ENCODE peak calls at places on chromosomes 16 and 17, in six cellular contexts. One of them, this sample, is unnamed.

GRCh38 chr17:32136856-32137255 is 5.4 kb upstream of the RHOT1 start:
- DNase-seq in endodermal cell: no peak
- DNase-seq in heart right ventricle: no peak
- DNase-seq in BE2C: peak
- DNase-seq in fibroblast of the conjunctiva: no peak
- DNase-seq in iPS-NIHi11: no peak
- DNase-seq in this sample: no peak

GRCh38 chr16:14303182-14303618 is 232.1 kb downstream of the MRTFB start:
- DNase-seq in endodermal cell: peak
- DNase-seq in heart right ventricle: no peak
- DNase-seq in BE2C: no peak
- DNase-seq in fibroblast of the conjunctiva: no peak
- DNase-seq in iPS-NIHi11: no peak
- DNase-seq in this sample: no peak

GRCh38 chr17:45302649-45303173 is 14.1 kb downstream of the MAP3K14 start:
- DNase-seq in endodermal cell: no peak
- DNase-seq in heart right ventricle: no peak
- DNase-seq in BE2C: no peak
- DNase-seq in fibroblast of the conjunctiva: no peak
- DNase-seq in iPS-NIHi11: no peak
- DNase-seq in this sample: no peak

GRCh38 chr16:84484579-84485254 is 19.7 kb downstream of the MEAK7 start:
- DNase-seq in endodermal cell: peak
- DNase-seq in heart right ventricle: peak
- DNase-seq in BE2C: peak
- DNase-seq in fibroblast of the conjunctiva: peak
- DNase-seq in iPS-NIHi11: peak
- DNase-seq in this sample: no peak

GRCh38 chr17:77164483-77165030 is 23.8 kb downstream of the SEC14L1 start:
- DNase-seq in endodermal cell: no peak
- DNase-seq in heart right ventricle: no peak
- DNase-seq in BE2C: no peak
- DNase-seq in fibroblast of the conjunctiva: no peak
- DNase-seq in iPS-NIHi11: no peak
- DNase-seq in this sample: no peak

GRCh38 chr16:89000207-89000959 is 23.4 kb upstream of the CBFA2T3 start:
- DNase-seq in endodermal cell: no peak
- DNase-seq in heart right ventricle: no peak
- DNase-seq in BE2C: no peak
- DNase-seq in fibroblast of the conjunctiva: no peak
- DNase-seq in iPS-NIHi11: no peak
- DNase-seq in this sample: no peak

GRCh38 chr16:88640520-88641247 is 2.3 kb downstream of the IL17C start:
- DNase-seq in endodermal cell: no peak
- DNase-seq in heart right ventricle: no peak
- DNase-seq in BE2C: no peak
- DNase-seq in fibroblast of the conjunctiva: no peak
- DNase-seq in iPS-NIHi11: no peak
- DNase-seq in this sample: no peak

GRCh38 chr17:10620823-10621222 is 36.3 kb downstream of the MYH3 start:
- DNase-seq in endodermal cell: no peak
- DNase-seq in heart right ventricle: no peak
- DNase-seq in BE2C: no peak
- DNase-seq in fibroblast of the conjunctiva: no peak
- DNase-seq in iPS-NIHi11: no peak
- DNase-seq in this sample: no peak

GRCh38 chr17:77375917-77376651 is 235.3 kb downstream of the SEC14L1 start:
- DNase-seq in endodermal cell: peak
- DNase-seq in heart right ventricle: no peak
- DNase-seq in BE2C: peak
- DNase-seq in fibroblast of the conjunctiva: peak
- DNase-seq in iPS-NIHi11: no peak
- DNase-seq in this sample: peak

GRCh38 chr17:73645050-73645871 is 1.0 kb upstream of the SDK2 start:
- DNase-seq in endodermal cell: peak
- DNase-seq in heart right ventricle: peak
- DNase-seq in BE2C: peak
- DNase-seq in fibroblast of the conjunctiva: no peak
- DNase-seq in iPS-NIHi11: peak
- DNase-seq in this sample: peak

This sample was measured in H9.